ENCODE peak calls at places on chromosome 15, in six cellular contexts. H is GM23248; N is adipocyte; D is naive thymus-derived CD4-positive, alpha-beta T cell; J is HCT116; X is neuronal stem cell. C is an unnamed sample. For H3K4me1, the result is how much of the 10 kb centered on the place peaks cover.

GRCh38 chr15:79088426-79089205 is 2.0 kb downstream of the RASGRF1 start:
- DNase-seq in H (no peak), X (no peak), D (no peak), N (no peak), J (no peak), C (no peak)

GRCh38 chr15:80275946-80276345 is 23.9 kb upstream of the CTXND1 start:
- DNase-seq in D (no peak), N (no peak), H (peak), X (no peak), J (no peak), C (no peak)

GRCh38 chr15:89998141-89998661 is 2.9 kb upstream of the ZNF710 start:
- DNase-seq in X (no peak), N (peak), J (peak), H (peak), D (no peak), C (no peak)

GRCh38 chr15:96201696-96202095 is 128.8 kb upstream of the NR2F2 start:
- DNase-seq in J (no peak), N (no peak), H (no peak), D (no peak), X (no peak), C (no peak)

GRCh38 chr15:46266691-46267090 is 631.9 kb downstream of the SQOR start:
- DNase-seq in H (no peak), X (no peak), J (no peak), N (no peak), D (no peak), C (no peak)

GRCh38 chr15:88744548-88745020 is 58.7 kb upstream of the ACAN start:
- DNase-seq in J (no peak), D (no peak), N (peak), X (peak), H (no peak), C (no peak)

GRCh38 chr15:77974098-77974414 is 103.5 kb downstream of the TBC1D2B start:
- DNase-seq in X (no peak), N (no peak), D (no peak), J (no peak), H (peak), C (no peak)

GRCh38 chr15:58559904-58560588 is 128.3 kb downstream of the LIPC start:
- DNase-seq in N (no peak), X (no peak), D (no peak), J (no peak), H (no peak), C (no peak)

GRCh38 chr15:42363942-42364341 is 4.6 kb downstream of the CAPN3 start:
- DNase-seq in D (no peak), N (no peak), H (no peak), J (no peak), X (no peak), C (no peak)

GRCh38 chr15:42364529-42364928 is 5.2 kb downstream of the CAPN3 start:
- DNase-seq in H (peak), J (no peak), D (no peak), X (no peak), N (peak), C (no peak)

GRCh38 chr15:42367041-42367440 is 7.7 kb downstream of the CAPN3 start:
- DNase-seq in J (no peak), D (no peak), N (no peak), X (no peak), H (peak), C (no peak)

GRCh38 chr15:42368096-42368495 is 8.8 kb downstream of the CAPN3 start:
- DNase-seq in H (peak), D (no peak), X (no peak), J (no peak), N (no peak), C (no peak)

DNA sequence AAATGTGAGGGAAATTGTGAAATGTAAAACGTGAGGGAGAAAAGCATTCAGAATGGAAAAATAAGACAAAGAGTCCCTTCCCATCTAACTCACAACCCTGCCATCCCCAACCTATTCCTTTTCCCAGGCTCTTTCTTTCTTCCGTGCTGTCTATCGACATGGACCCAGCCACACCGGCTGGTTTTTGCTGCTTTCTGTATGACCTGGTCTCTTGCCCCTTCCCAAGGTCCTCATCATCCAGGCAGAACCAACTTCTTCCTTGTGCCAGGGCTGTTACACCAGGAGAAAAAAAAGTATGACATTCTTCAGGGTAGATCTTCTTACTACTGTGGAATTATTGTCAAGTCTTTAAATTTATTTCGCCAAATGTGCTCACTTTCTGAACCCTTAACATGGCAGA is 6.8 kb downstream of the CAPN3 start:
- DNase-seq in D (no peak), H (no peak), X (no peak), N (no peak), J (no peak), C (no peak)
- H3K4me1 ChIP-seq in D (under half), H (under half), X (under half), N (under half), J (under half), C (under half)

GRCh38 chr15:22887157-22887951 is 48.9 kb downstream of the NIPA2 start:
- DNase-seq in N (peak), H (peak), D (no peak), X (no peak), J (no peak), C (no peak)
- H3K4me3 ChIP-seq in N (peak), H (no peak), D (no peak), X (no peak), J (no peak), C (no peak)

GRCh38 chr15:51735611-51736010 is 1.8 kb downstream of the LYSMD2 start:
- DNase-seq in J (no peak), H (no peak), D (peak), X (no peak), N (no peak), C (peak)

GRCh38 chr15:51736069-51736468 is 1.4 kb downstream of the LYSMD2 start:
- DNase-seq in X (no peak), H (peak), J (no peak), D (no peak), N (peak), C (no peak)

GRCh38 chr15:51735211-51735610 is 2.2 kb downstream of the LYSMD2 start:
- DNase-seq in N (no peak), H (peak), J (no peak), D (peak), X (no peak), C (peak)

GRCh38 chr15:51732661-51733060 is 4.8 kb downstream of the LYSMD2 start:
- DNase-seq in J (no peak), N (no peak), H (no peak), X (no peak), D (no peak), C (no peak)

GRCh38 chr15:51731549-51732267 is 5.7 kb downstream of the LYSMD2 start:
- DNase-seq in X (no peak), J (no peak), D (peak), H (peak), N (peak), C (peak)
- H3K4me1 ChIP-seq in X (under half), J (under half), D (under half), H (under half), N (under half), C (half or more)

GRCh38 chr15:76169792-76170425 is 110.1 kb downstream of the TMEM266 start:
- DNase-seq in J (no peak), N (peak), D (no peak), H (peak), X (no peak), C (no peak)
- H3K4me3 ChIP-seq in J (no peak), N (no peak), D (no peak), H (no peak), X (no peak), C (no peak)

DNA sequence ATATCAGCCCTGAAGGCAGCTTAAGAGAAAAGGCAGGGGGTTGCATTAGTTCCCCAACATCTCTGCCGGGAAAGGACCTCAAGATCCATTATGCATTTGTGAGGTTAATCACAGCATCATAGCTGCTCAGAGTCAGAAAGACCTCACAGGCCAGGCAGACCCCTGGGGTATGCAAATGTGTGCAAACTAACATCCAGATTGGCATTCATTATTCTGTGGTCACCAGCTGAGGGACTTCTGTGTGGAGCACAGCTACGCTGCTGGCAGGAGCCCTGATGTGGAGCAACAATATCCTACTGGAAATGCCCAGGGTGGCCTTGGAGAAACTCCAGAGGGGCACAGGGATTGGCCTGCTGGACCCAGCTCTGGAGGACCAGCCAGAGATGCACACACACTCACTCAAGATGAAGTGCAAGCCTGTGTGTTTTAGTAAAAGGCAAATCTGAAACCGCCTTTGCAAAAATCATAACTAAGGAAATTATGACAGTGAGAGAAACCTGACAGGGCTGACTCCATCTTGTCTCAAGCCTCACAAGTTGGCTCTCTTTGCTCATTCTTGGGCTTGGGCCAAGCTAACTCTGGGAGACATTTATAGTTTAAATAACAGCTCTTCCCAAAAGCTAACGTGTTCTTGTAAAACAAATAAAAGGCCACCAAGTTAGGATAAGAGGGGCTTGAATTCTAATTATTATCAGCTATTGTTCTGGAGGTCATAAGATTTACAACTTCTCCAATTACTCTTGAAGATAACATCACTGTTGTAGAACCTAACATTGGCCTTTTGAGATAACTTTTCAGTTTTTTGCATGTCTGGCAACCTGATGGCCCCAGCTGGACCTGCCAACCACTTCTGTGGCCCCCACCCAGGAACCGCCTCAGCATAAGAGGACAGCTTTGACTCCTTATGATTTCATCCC is 257.1 kb downstream of the UACA start:
- DNase-seq in H (no peak), J (no peak), N (no peak), X (no peak), D (no peak), C (no peak)
- H3K4me1 ChIP-seq in H (half or more), J (under half), N (under half), X (under half), D (under half), C (under half)

GRCh38 chr15:64717735-64718495 is 57.5 kb downstream of the RBPMS2 start:
- DNase-seq in J (no peak), X (no peak), N (no peak), D (peak), H (no peak), C (peak)
- H3K4me3 ChIP-seq in J (no peak), X (no peak), N (no peak), D (no peak), H (no peak), C (no peak)

GRCh38 chr15:99504071-99504822 is 61.5 kb upstream of the MEF2A start:
- DNase-seq in N (no peak), J (no peak), X (no peak), H (no peak), D (no peak), C (no peak)
- H3K4me1 ChIP-seq in N (under half), J (under half), X (under half), H (under half), D (under half), C (under half)

DNA sequence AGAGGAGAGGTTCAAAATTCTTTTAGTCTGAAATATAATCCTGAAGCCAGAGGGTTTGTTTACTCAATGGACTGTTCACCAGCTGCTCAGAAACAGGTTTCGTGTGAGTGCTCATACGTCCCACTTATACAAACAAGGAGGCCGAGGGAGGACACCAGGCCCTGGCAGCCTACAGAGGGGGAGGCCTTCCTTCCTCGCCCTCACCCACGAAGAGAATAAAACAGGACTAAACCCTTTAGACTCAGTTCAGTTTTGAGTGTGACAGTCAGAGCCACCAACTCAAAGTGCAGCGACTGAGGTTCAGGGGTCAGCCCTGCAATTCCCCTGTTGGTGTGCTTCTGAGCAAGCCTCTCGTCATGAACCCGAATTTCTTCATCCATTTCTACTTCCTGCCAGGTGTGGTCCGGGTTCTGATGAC is 17.3 kb downstream of the FAM174B start:
- DNase-seq in H (no peak), X (no peak), J (no peak), D (no peak), N (peak), C (no peak)
- H3K4me3 ChIP-seq in H (no peak), X (no peak), J (no peak), D (no peak), N (no peak), C (no peak)

GRCh38 chr15:66800584-66801235 is 98.7 kb downstream of the SMAD6 start:
- DNase-seq in X (no peak), J (no peak), H (peak), N (no peak), D (no peak), C (no peak)
- H3K4me1 ChIP-seq in X (under half), J (under half), H (half or more), N (half or more), D (under half), C (under half)

C was measured in CD8-positive, alpha-beta memory T cell.